ENCODE peak calls at places on chromosomes 2 and 18, in seven cellular contexts. One of them, this sample, is unnamed.

GRCh38 chr2:70944291-70944690 is 8.6 kb downstream of the ATP6V1B1 start:
- DNase-seq in right cardiac atrium: no peak
- DNase-seq in IMR-90: no peak
- DNase-seq in aorta: peak
- DNase-seq in A549: no peak
- DNase-seq in AG04449: no peak
- DNase-seq in heart left ventricle: no peak
- DNase-seq in this sample: no peak

GRCh38 chr2:238382381-238382781 is 44.3 kb upstream of the ASB1 start:
- DNase-seq in right cardiac atrium: no peak
- DNase-seq in IMR-90: no peak
- DNase-seq in aorta: no peak
- DNase-seq in A549: no peak
- DNase-seq in AG04449: no peak
- DNase-seq in heart left ventricle: no peak
- DNase-seq in this sample: no peak

GRCh38 chr18:43312891-43313290 is 35.6 kb upstream of the SYT4 start:
- DNase-seq in right cardiac atrium: no peak
- DNase-seq in IMR-90: no peak
- DNase-seq in aorta: no peak
- DNase-seq in A549: no peak
- DNase-seq in AG04449: no peak
- DNase-seq in heart left ventricle: no peak
- DNase-seq in this sample: no peak

GRCh38 chr18:56639094-56639361 is 636 bp upstream of the TXNL1 start:
- DNase-seq in right cardiac atrium: no peak
- DNase-seq in IMR-90: no peak
- DNase-seq in aorta: no peak
- DNase-seq in A549: no peak
- DNase-seq in AG04449: no peak
- DNase-seq in heart left ventricle: no peak
- DNase-seq in this sample: no peak

GRCh38 chr18:48926420-48926857 is 24.3 kb downstream of the SMAD7 start:
- DNase-seq in right cardiac atrium: no peak
- DNase-seq in IMR-90: no peak
- DNase-seq in aorta: peak
- DNase-seq in A549: no peak
- DNase-seq in AG04449: no peak
- DNase-seq in heart left ventricle: no peak
- DNase-seq in this sample: no peak

GRCh38 chr18:23179416-23179815 is 44.1 kb downstream of the CABLES1 start:
- DNase-seq in right cardiac atrium: no peak
- DNase-seq in IMR-90: no peak
- DNase-seq in aorta: no peak
- DNase-seq in A549: no peak
- DNase-seq in AG04449: no peak
- DNase-seq in heart left ventricle: no peak
- DNase-seq in this sample: no peak

GRCh38 chr2:98486374-98486981 is 41.8 kb downstream of the INPP4A start:
- DNase-seq in right cardiac atrium: no peak
- DNase-seq in IMR-90: no peak
- DNase-seq in aorta: no peak
- DNase-seq in A549: no peak
- DNase-seq in AG04449: no peak
- DNase-seq in heart left ventricle: no peak
- DNase-seq in this sample: no peak

GRCh38 chr2:120358734-120359465 is 13.0 kb downstream of the INHBB start:
- DNase-seq in right cardiac atrium: no peak
- DNase-seq in IMR-90: no peak
- DNase-seq in aorta: no peak
- DNase-seq in A549: no peak
- DNase-seq in AG04449: no peak
- DNase-seq in heart left ventricle: peak
- DNase-seq in this sample: no peak

GRCh38 chr18:76999077-76999476 is 133.5 kb downstream of the MBP start:
- DNase-seq in right cardiac atrium: no peak
- DNase-seq in IMR-90: no peak
- DNase-seq in aorta: peak
- DNase-seq in A549: no peak
- DNase-seq in AG04449: no peak
- DNase-seq in heart left ventricle: no peak
- DNase-seq in this sample: no peak

GRCh38 chr18:64119916-64120315 is 29.0 kb downstream of the LINC00305 start:
- DNase-seq in right cardiac atrium: no peak
- DNase-seq in IMR-90: no peak
- DNase-seq in aorta: no peak
- DNase-seq in A549: peak
- DNase-seq in AG04449: no peak
- DNase-seq in heart left ventricle: no peak
- DNase-seq in this sample: no peak

GRCh38 chr2:119523383-119523958 is 812 bp downstream of the SCTR start:
- DNase-seq in right cardiac atrium: no peak
- DNase-seq in IMR-90: no peak
- DNase-seq in aorta: no peak
- DNase-seq in A549: no peak
- DNase-seq in AG04449: no peak
- DNase-seq in heart left ventricle: no peak
- DNase-seq in this sample: no peak

GRCh38 chr2:3041841-3042600 is 335.6 kb downstream of the EIPR1 start:
- DNase-seq in right cardiac atrium: peak
- DNase-seq in IMR-90: no peak
- DNase-seq in aorta: no peak
- DNase-seq in A549: no peak
- DNase-seq in AG04449: no peak
- DNase-seq in heart left ventricle: peak
- DNase-seq in this sample: peak

GRCh38 chr18:57727952-57728807 is 74.9 kb downstream of the ATP8B1 start:
- DNase-seq in right cardiac atrium: no peak
- DNase-seq in IMR-90: peak
- DNase-seq in aorta: no peak
- DNase-seq in A549: no peak
- DNase-seq in AG04449: no peak
- DNase-seq in heart left ventricle: no peak
- DNase-seq in this sample: no peak

GRCh38 chr18:61765097-61765496 is 127.7 kb downstream of the RNF152 start:
- DNase-seq in right cardiac atrium: no peak
- DNase-seq in IMR-90: peak
- DNase-seq in aorta: no peak
- DNase-seq in A549: no peak
- DNase-seq in AG04449: peak
- DNase-seq in heart left ventricle: no peak
- DNase-seq in this sample: no peak

DNA sequence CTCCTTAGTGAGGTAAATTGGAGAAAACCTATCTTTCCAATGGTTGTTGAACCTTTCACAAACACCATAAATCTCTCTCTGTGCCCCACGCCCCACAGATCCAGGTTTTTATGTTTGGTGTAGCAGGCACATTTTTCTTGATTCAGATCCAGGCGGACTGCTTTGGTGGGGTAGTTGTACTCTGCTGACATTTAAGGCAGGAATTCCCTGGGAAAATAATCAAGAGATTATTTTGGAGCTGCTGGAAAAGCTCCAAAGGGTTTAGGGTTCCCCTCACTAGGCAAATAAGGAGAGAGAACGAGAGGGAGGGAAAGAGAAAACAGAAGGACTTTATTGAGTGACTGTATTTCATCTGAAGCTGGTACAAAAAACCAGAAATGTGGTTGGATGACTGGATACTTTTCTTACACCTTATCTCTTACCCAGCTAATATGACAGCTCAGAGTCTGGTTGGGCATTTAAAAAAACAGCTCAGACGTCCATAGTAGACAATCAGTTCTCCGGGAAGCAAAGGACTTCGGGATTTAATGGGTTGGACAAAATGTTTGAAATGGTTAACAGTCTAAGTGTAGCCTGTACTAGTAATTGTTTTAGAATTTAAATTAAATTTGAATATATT is 3.6 kb upstream of the AQP4 start:
- DNase-seq in right cardiac atrium: no peak
- DNase-seq in IMR-90: no peak
- DNase-seq in aorta: no peak
- DNase-seq in A549: no peak
- DNase-seq in AG04449: no peak
- DNase-seq in heart left ventricle: no peak
- DNase-seq in this sample: no peak
- H3K4me3 ChIP-seq in right cardiac atrium: no peak
- H3K4me3 ChIP-seq in IMR-90: no peak
- H3K4me3 ChIP-seq in aorta: no peak
- H3K4me3 ChIP-seq in A549: no peak
- H3K4me3 ChIP-seq in AG04449: no peak
- H3K4me3 ChIP-seq in heart left ventricle: no peak
- H3K4me3 ChIP-seq in this sample: no peak

DNA sequence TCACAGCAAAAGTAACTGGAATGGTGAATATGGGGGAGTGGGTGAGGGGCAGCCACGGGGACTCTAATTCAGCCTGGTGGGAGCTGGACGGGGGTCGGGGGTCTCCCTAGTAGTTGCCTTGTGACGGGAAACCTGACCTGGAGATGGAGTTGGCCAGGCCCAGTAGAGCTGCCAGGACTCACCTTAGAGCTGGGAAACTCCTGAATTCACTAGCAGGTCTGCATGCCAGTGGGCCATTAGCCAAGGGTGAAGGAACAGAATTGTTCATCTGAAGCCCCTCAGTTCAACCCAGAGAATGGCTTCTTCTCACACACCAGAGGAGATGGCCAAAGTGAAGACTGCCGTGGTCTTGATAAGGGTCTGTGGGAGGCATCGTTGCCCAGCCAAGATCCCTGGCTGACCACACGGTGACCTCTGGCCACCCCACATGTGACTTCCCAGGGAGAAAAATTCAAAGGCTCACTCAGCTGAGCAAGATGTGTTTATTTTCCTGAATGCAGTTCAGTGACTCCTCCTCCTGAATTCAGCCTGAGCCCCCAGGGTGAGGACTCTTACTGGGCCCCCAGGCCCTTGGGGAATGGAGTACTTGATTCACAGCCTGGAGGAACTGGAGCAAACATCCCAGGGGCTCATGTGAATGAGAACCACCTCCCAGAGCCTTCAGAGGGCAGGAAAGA is 25.1 kb downstream of the MOCOS start:
- DNase-seq in right cardiac atrium: no peak
- DNase-seq in IMR-90: peak
- DNase-seq in aorta: no peak
- DNase-seq in A549: no peak
- DNase-seq in AG04449: no peak
- DNase-seq in heart left ventricle: no peak
- DNase-seq in this sample: no peak
- H3K4me3 ChIP-seq in right cardiac atrium: no peak
- H3K4me3 ChIP-seq in IMR-90: no peak
- H3K4me3 ChIP-seq in aorta: no peak
- H3K4me3 ChIP-seq in A549: no peak
- H3K4me3 ChIP-seq in AG04449: no peak
- H3K4me3 ChIP-seq in heart left ventricle: peak
- H3K4me3 ChIP-seq in this sample: no peak

DNA sequence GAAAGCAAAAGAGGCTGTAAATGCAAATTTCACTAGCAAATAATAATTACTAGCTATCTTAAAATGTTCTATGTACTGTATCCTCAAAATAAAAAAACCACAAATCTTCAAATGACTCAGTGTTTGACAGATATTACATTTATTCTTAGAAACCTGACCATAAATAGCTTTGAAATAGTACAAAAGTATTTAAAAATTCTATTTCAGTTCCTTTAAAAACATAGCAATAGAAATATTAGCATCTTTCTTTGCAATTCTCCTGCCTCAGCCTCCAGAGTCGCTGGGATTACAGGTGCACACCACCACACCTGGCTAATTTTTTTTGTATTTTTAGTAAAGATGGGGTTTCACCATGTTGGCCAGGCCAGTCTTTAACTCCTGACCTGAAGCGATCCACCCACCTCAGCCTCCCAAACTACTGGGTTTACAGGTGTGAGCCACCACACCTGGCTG is 50.6 kb downstream of the MSH6 start:
- DNase-seq in right cardiac atrium: no peak
- DNase-seq in IMR-90: no peak
- DNase-seq in aorta: no peak
- DNase-seq in A549: no peak
- DNase-seq in AG04449: no peak
- DNase-seq in heart left ventricle: no peak
- DNase-seq in this sample: no peak
- H3K4me3 ChIP-seq in right cardiac atrium: no peak
- H3K4me3 ChIP-seq in IMR-90: no peak
- H3K4me3 ChIP-seq in aorta: no peak
- H3K4me3 ChIP-seq in A549: no peak
- H3K4me3 ChIP-seq in AG04449: no peak
- H3K4me3 ChIP-seq in heart left ventricle: no peak
- H3K4me3 ChIP-seq in this sample: no peak

GRCh38 chr18:31497404-31497710 is 620 bp upstream of the DSG2 start:
- DNase-seq in right cardiac atrium: no peak
- DNase-seq in IMR-90: no peak
- DNase-seq in aorta: no peak
- DNase-seq in A549: no peak
- DNase-seq in AG04449: no peak
- DNase-seq in heart left ventricle: no peak
- DNase-seq in this sample: no peak

GRCh38 chr18:31497711-31498449 is at the start of gene DSG2:
- DNase-seq in right cardiac atrium: peak
- DNase-seq in IMR-90: no peak
- DNase-seq in aorta: peak
- DNase-seq in A549: peak
- DNase-seq in AG04449: no peak
- DNase-seq in heart left ventricle: peak
- DNase-seq in this sample: peak

GRCh38 chr18:31498450-31499156 is 626 bp downstream of the DSG2 start:
- DNase-seq in right cardiac atrium: no peak
- DNase-seq in IMR-90: no peak
- DNase-seq in aorta: no peak
- DNase-seq in A549: no peak
- DNase-seq in AG04449: no peak
- DNase-seq in heart left ventricle: no peak
- DNase-seq in this sample: no peak

GRCh38 chr18:31500161-31500688 is 2.2 kb downstream of the DSG2 start:
- DNase-seq in right cardiac atrium: no peak
- DNase-seq in IMR-90: no peak
- DNase-seq in aorta: no peak
- DNase-seq in A549: no peak
- DNase-seq in AG04449: no peak
- DNase-seq in heart left ventricle: no peak
- DNase-seq in this sample: no peak

GRCh38 chr18:31499157-31499524 is 1.2 kb downstream of the DSG2 start:
- DNase-seq in right cardiac atrium: no peak
- DNase-seq in IMR-90: no peak
- DNase-seq in aorta: no peak
- DNase-seq in A549: no peak
- DNase-seq in AG04449: no peak
- DNase-seq in heart left ventricle: no peak
- DNase-seq in this sample: no peak
- H3K4me3 ChIP-seq in right cardiac atrium: peak
- H3K4me3 ChIP-seq in IMR-90: no peak
- H3K4me3 ChIP-seq in aorta: no peak
- H3K4me3 ChIP-seq in A549: peak
- H3K4me3 ChIP-seq in AG04449: no peak
- H3K4me3 ChIP-seq in heart left ventricle: peak
- H3K4me3 ChIP-seq in this sample: peak

DNA sequence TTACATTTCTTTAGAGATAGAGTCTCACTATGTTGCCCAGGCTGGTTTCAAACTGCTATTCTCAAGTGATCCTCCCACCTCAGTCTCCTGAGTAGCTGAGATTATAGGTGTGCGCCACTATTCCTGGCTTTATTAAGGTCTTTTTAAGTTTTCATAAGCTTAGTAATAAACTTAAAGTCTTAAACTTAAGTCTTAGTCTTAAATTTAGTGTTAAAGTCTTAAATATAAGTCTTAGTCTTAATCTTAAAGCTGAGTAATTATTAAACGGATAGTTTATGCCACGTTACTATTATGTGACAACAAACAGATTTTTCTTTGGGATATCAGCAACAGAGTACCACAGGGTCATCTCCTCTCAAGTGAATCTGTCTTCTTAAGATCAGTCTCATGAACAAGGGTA is 12.6 kb downstream of the FARP2 start:
- DNase-seq in right cardiac atrium: no peak
- DNase-seq in IMR-90: no peak
- DNase-seq in aorta: no peak
- DNase-seq in A549: no peak
- DNase-seq in AG04449: no peak
- DNase-seq in heart left ventricle: no peak
- DNase-seq in this sample: no peak
- H3K4me3 ChIP-seq in right cardiac atrium: no peak
- H3K4me3 ChIP-seq in IMR-90: no peak
- H3K4me3 ChIP-seq in aorta: no peak
- H3K4me3 ChIP-seq in A549: no peak
- H3K4me3 ChIP-seq in AG04449: no peak
- H3K4me3 ChIP-seq in heart left ventricle: no peak
- H3K4me3 ChIP-seq in this sample: no peak

This sample was measured in pancreas.